ENCODE peak calls at places on chromosomes 7 and 10, in four cellular contexts. N, S, V and Z are unnamed samples.

GRCh38 chr10:129098517-129098916 is 368.5 kb upstream of the MGMT start:
- DNase-seq in N (no peak), S (no peak), V (no peak), Z (no peak)

GRCh38 chr10:2334542-2334941 is 597.2 kb upstream of the ADARB2 start:
- DNase-seq in N (no peak), S (no peak), V (no peak), Z (no peak)

GRCh38 chr7:92754756-92755581 is 81.4 kb downstream of the CDK6 start:
- DNase-seq in N (peak), S (no peak), V (peak), Z (no peak)

GRCh38 chr10:97333601-97334369 is 744 bp downstream of the FRAT2 start:
- DNase-seq in N (peak), S (peak), V (peak), Z (no peak)

GRCh38 chr7:134447383-134447782 is 11.5 kb downstream of the AKR1B1 start:
- DNase-seq in N (no peak), S (no peak), V (no peak), Z (no peak)

GRCh38 chr10:95480901-95481491 is 80.2 kb downstream of the SORBS1 start:
- DNase-seq in N (peak), S (no peak), V (no peak), Z (peak)

GRCh38 chr7:102889836-102890235 is 23.0 kb upstream of the LRRC17 start:
- DNase-seq in N (no peak), S (peak), V (no peak), Z (no peak)

GRCh38 chr10:112565434-112566053 is 118.5 kb downstream of the VTI1A start:
- DNase-seq in N (peak), S (peak), V (no peak), Z (peak)

GRCh38 chr10:12852732-12853131 is 148.8 kb downstream of the CCDC3 start:
- DNase-seq in N (no peak), S (no peak), V (no peak), Z (no peak)